ENCODE peak calls at places on chromosomes 7 and 10, in five cellular contexts. One of them, this sample, is unnamed.

GRCh38 chr10:63137306-63137705 is 4.2 kb downstream of the NRBF2 start:
- DNase-seq in WTC11: no peak
- DNase-seq in T-helper 22 cell: no peak
- DNase-seq in brain microvascular endothelial cell: peak
- DNase-seq in NCI-H1092 treated with DMSO at 0.1 percent for 48 hours: no peak
- DNase-seq in this sample: no peak

GRCh38 chr10:84258034-84258695 is 13.3 kb downstream of the RGR start:
- DNase-seq in T-helper 22 cell: no peak
- DNase-seq in WTC11: no peak
- DNase-seq in brain microvascular endothelial cell: no peak
- DNase-seq in NCI-H1092 treated with DMSO at 0.1 percent for 48 hours: no peak
- DNase-seq in this sample: no peak

GRCh38 chr10:59333731-59334130 is 28.6 kb downstream of the FAM13C start:
- DNase-seq in NCI-H1092 treated with DMSO at 0.1 percent for 48 hours: no peak
- DNase-seq in T-helper 22 cell: no peak
- DNase-seq in WTC11: no peak
- DNase-seq in brain microvascular endothelial cell: no peak
- DNase-seq in this sample: no peak

GRCh38 chr7:20776942-20777341 is 9.7 kb downstream of the SP8 start:
- DNase-seq in WTC11: no peak
- DNase-seq in T-helper 22 cell: no peak
- DNase-seq in brain microvascular endothelial cell: no peak
- DNase-seq in NCI-H1092 treated with DMSO at 0.1 percent for 48 hours: no peak
- DNase-seq in this sample: no peak

GRCh38 chr7:90833443-90833842 is 237.3 kb downstream of the CDK14 start:
- DNase-seq in brain microvascular endothelial cell: no peak
- DNase-seq in WTC11: no peak
- DNase-seq in T-helper 22 cell: no peak
- DNase-seq in NCI-H1092 treated with DMSO at 0.1 percent for 48 hours: no peak
- DNase-seq in this sample: no peak

GRCh38 chr10:644076-644942 is 45.2 kb downstream of the DIP2C start:
- DNase-seq in WTC11: no peak
- DNase-seq in brain microvascular endothelial cell: no peak
- DNase-seq in NCI-H1092 treated with DMSO at 0.1 percent for 48 hours: no peak
- DNase-seq in T-helper 22 cell: no peak
- DNase-seq in this sample: no peak

GRCh38 chr10:89547853-89548513 is 12.6 kb upstream of the SLC16A12 start:
- DNase-seq in NCI-H1092 treated with DMSO at 0.1 percent for 48 hours: no peak
- DNase-seq in brain microvascular endothelial cell: no peak
- DNase-seq in WTC11: no peak
- DNase-seq in T-helper 22 cell: no peak
- DNase-seq in this sample: no peak

GRCh38 chr10:71143610-71144009 is 68.8 kb upstream of the UNC5B start:
- DNase-seq in T-helper 22 cell: no peak
- DNase-seq in WTC11: no peak
- DNase-seq in brain microvascular endothelial cell: no peak
- DNase-seq in NCI-H1092 treated with DMSO at 0.1 percent for 48 hours: no peak
- DNase-seq in this sample: no peak

GRCh38 chr10:127450644-127451043 is 98.5 kb upstream of the NPS start:
- DNase-seq in WTC11: no peak
- DNase-seq in T-helper 22 cell: no peak
- DNase-seq in NCI-H1092 treated with DMSO at 0.1 percent for 48 hours: peak
- DNase-seq in brain microvascular endothelial cell: no peak
- DNase-seq in this sample: no peak

GRCh38 chr10:7153750-7154149 is 257.1 kb downstream of the SFMBT2 start:
- DNase-seq in brain microvascular endothelial cell: no peak
- DNase-seq in NCI-H1092 treated with DMSO at 0.1 percent for 48 hours: no peak
- DNase-seq in WTC11: no peak
- DNase-seq in T-helper 22 cell: no peak
- DNase-seq in this sample: no peak

GRCh38 chr10:13961096-13961495 is 369.6 kb downstream of the FRMD4A start:
- DNase-seq in T-helper 22 cell: no peak
- DNase-seq in brain microvascular endothelial cell: peak
- DNase-seq in WTC11: no peak
- DNase-seq in NCI-H1092 treated with DMSO at 0.1 percent for 48 hours: no peak
- DNase-seq in this sample: no peak

GRCh38 chr10:103921750-103922195 is 3.8 kb upstream of the STN1 start:
- DNase-seq in NCI-H1092 treated with DMSO at 0.1 percent for 48 hours: no peak
- DNase-seq in T-helper 22 cell: no peak
- DNase-seq in WTC11: peak
- DNase-seq in brain microvascular endothelial cell: peak
- DNase-seq in this sample: peak

GRCh38 chr7:40640566-40640965 is 505.8 kb downstream of the SUGCT start:
- DNase-seq in WTC11: no peak
- DNase-seq in NCI-H1092 treated with DMSO at 0.1 percent for 48 hours: no peak
- DNase-seq in T-helper 22 cell: no peak
- DNase-seq in brain microvascular endothelial cell: no peak
- DNase-seq in this sample: no peak

GRCh38 chr10:116254422-116255152 is 18.4 kb downstream of the GFRA1 start:
- DNase-seq in NCI-H1092 treated with DMSO at 0.1 percent for 48 hours: no peak
- DNase-seq in WTC11: no peak
- DNase-seq in brain microvascular endothelial cell: no peak
- DNase-seq in T-helper 22 cell: no peak
- DNase-seq in this sample: no peak

GRCh38 chr7:150399861-150400778 is 21.0 kb downstream of the ZNF775 start:
- DNase-seq in brain microvascular endothelial cell: peak
- DNase-seq in WTC11: peak
- DNase-seq in T-helper 22 cell: no peak
- DNase-seq in NCI-H1092 treated with DMSO at 0.1 percent for 48 hours: no peak
- DNase-seq in this sample: no peak

GRCh38 chr10:14474656-14475055 is 143.9 kb upstream of the FRMD4A start:
- DNase-seq in WTC11: no peak
- DNase-seq in NCI-H1092 treated with DMSO at 0.1 percent for 48 hours: no peak
- DNase-seq in brain microvascular endothelial cell: no peak
- DNase-seq in T-helper 22 cell: no peak
- DNase-seq in this sample: no peak

GRCh38 chr10:110860576-110861241 is 11.0 kb upstream of the PDCD4 start:
- DNase-seq in T-helper 22 cell: peak
- DNase-seq in NCI-H1092 treated with DMSO at 0.1 percent for 48 hours: no peak
- DNase-seq in WTC11: no peak
- DNase-seq in brain microvascular endothelial cell: no peak
- DNase-seq in this sample: peak

GRCh38 chr10:110544958-110545537 is 22.4 kb upstream of the SMC3 start:
- DNase-seq in T-helper 22 cell: no peak
- DNase-seq in NCI-H1092 treated with DMSO at 0.1 percent for 48 hours: no peak
- DNase-seq in WTC11: no peak
- DNase-seq in brain microvascular endothelial cell: no peak
- DNase-seq in this sample: no peak

GRCh38 chr10:78292987-78293865 is 259.6 kb downstream of the RPS24 start:
- DNase-seq in T-helper 22 cell: no peak
- DNase-seq in NCI-H1092 treated with DMSO at 0.1 percent for 48 hours: peak
- DNase-seq in brain microvascular endothelial cell: no peak
- DNase-seq in WTC11: peak
- DNase-seq in this sample: no peak

GRCh38 chr10:27745719-27746363 is at the start of gene MKX:
- DNase-seq in WTC11: peak
- DNase-seq in brain microvascular endothelial cell: peak
- DNase-seq in T-helper 22 cell: no peak
- DNase-seq in NCI-H1092 treated with DMSO at 0.1 percent for 48 hours: no peak
- DNase-seq in this sample: no peak

GRCh38 chr10:126570631-126571170 is 99.8 kb downstream of the C10orf90 start:
- DNase-seq in T-helper 22 cell: no peak
- DNase-seq in WTC11: no peak
- DNase-seq in NCI-H1092 treated with DMSO at 0.1 percent for 48 hours: no peak
- DNase-seq in brain microvascular endothelial cell: peak
- DNase-seq in this sample: no peak

GRCh38 chr10:11345224-11346054 is 266.0 kb downstream of the USP6NL start:
- DNase-seq in WTC11: peak
- DNase-seq in NCI-H1092 treated with DMSO at 0.1 percent for 48 hours: no peak
- DNase-seq in T-helper 22 cell: no peak
- DNase-seq in brain microvascular endothelial cell: no peak
- DNase-seq in this sample: no peak

GRCh38 chr10:50577681-50578350 is 45.9 kb downstream of the SGMS1 start:
- DNase-seq in WTC11: no peak
- DNase-seq in T-helper 22 cell: no peak
- DNase-seq in brain microvascular endothelial cell: peak
- DNase-seq in NCI-H1092 treated with DMSO at 0.1 percent for 48 hours: peak
- DNase-seq in this sample: peak

GRCh38 chr10:133420028-133420427 is 4.4 kb downstream of the SPRN start:
- DNase-seq in NCI-H1092 treated with DMSO at 0.1 percent for 48 hours: no peak
- DNase-seq in T-helper 22 cell: no peak
- DNase-seq in WTC11: no peak
- DNase-seq in brain microvascular endothelial cell: no peak
- DNase-seq in this sample: no peak

GRCh38 chr10:67114945-67115344 is 189.1 kb downstream of the LRRTM3 start:
- DNase-seq in T-helper 22 cell: no peak
- DNase-seq in NCI-H1092 treated with DMSO at 0.1 percent for 48 hours: peak
- DNase-seq in brain microvascular endothelial cell: no peak
- DNase-seq in WTC11: no peak
- DNase-seq in this sample: no peak

GRCh38 chr7:128687131-128687530 is 15.0 kb downstream of the GARIN1A start:
- DNase-seq in T-helper 22 cell: no peak
- DNase-seq in brain microvascular endothelial cell: no peak
- DNase-seq in NCI-H1092 treated with DMSO at 0.1 percent for 48 hours: no peak
- DNase-seq in WTC11: no peak
- DNase-seq in this sample: no peak

GRCh38 chr7:82067628-82068264 is 297.9 kb upstream of the HGF start:
- DNase-seq in WTC11: no peak
- DNase-seq in NCI-H1092 treated with DMSO at 0.1 percent for 48 hours: no peak
- DNase-seq in T-helper 22 cell: no peak
- DNase-seq in brain microvascular endothelial cell: no peak
- DNase-seq in this sample: no peak

This sample was measured in cerebellar cortex.